ENCODE peak calls at places on chromosomes 2 and 18, in eight cellular contexts. F, L, X, Y, I, N, S and P are unnamed samples.

GRCh38 chr2:101766871-101767739 is 69.6 kb downstream of the MAP4K4 start:
- DNase-seq in F (peak), L (no peak), X (no peak), Y (no peak), I (no peak), N (no peak), S (peak), P (no peak)

GRCh38 chr2:145543155-145543554 is 1023.2 kb upstream of the ZEB2 start:
- DNase-seq in F (no peak), L (no peak), X (no peak), Y (no peak), I (no peak), N (no peak), S (no peak), P (no peak)

GRCh38 chr2:28896906-28897305 is 2.4 kb downstream of the WDR43 start:
- DNase-seq in F (no peak), L (no peak), X (no peak), Y (no peak), I (no peak), N (no peak), S (no peak), P (no peak)

GRCh38 chr2:61469424-61470121 is 1.3 kb downstream of the USP34 start:
- DNase-seq in F (no peak), L (no peak), X (no peak), Y (no peak), I (peak), N (no peak), S (no peak), P (no peak)

GRCh38 chr2:72984172-72984671 is 66.9 kb downstream of the EMX1 start:
- DNase-seq in F (no peak), L (no peak), X (no peak), Y (no peak), I (no peak), N (no peak), S (no peak), P (no peak)

GRCh38 chr2:234952270-234953115 is 676 bp downstream of the SH3BP4 start:
- DNase-seq in F (no peak), L (no peak), X (no peak), Y (no peak), I (no peak), N (peak), S (no peak), P (no peak)

GRCh38 chr2:233243348-233243747 is 8.1 kb upstream of the ATG16L1 start:
- DNase-seq in F (no peak), L (no peak), X (no peak), Y (no peak), I (no peak), N (no peak), S (no peak), P (no peak)

GRCh38 chr2:172251231-172251630 is 148.5 kb upstream of the DLX2 start:
- DNase-seq in F (no peak), L (no peak), X (no peak), Y (no peak), I (no peak), N (no peak), S (no peak), P (no peak)

GRCh38 chr2:120596990-120597594 is 138.6 kb upstream of the GLI2 start:
- DNase-seq in F (no peak), L (no peak), X (peak), Y (no peak), I (peak), N (no peak), S (peak), P (no peak)

GRCh38 chr2:105321875-105322646 is 7.5 kb downstream of the TGFBRAP1 start:
- DNase-seq in F (no peak), L (no peak), X (no peak), Y (no peak), I (no peak), N (no peak), S (no peak), P (no peak)

GRCh38 chr2:108593547-108594098 is 59.4 kb downstream of the LIMS1 start:
- DNase-seq in F (no peak), L (no peak), X (no peak), Y (no peak), I (peak), N (no peak), S (peak), P (no peak)

GRCh38 chr18:46601338-46601908 is 55.6 kb downstream of the LOXHD1 start:
- DNase-seq in F (no peak), L (no peak), X (no peak), Y (no peak), I (no peak), N (no peak), S (no peak), P (no peak)

GRCh38 chr2:84807063-84807485 is 73.8 kb downstream of the TRABD2A start:
- DNase-seq in F (no peak), L (no peak), X (no peak), Y (no peak), I (peak), N (no peak), S (peak), P (no peak)

GRCh38 chr2:119943058-119943457 is 69.8 kb upstream of the EPB41L5 start:
- DNase-seq in F (no peak), L (no peak), X (no peak), Y (no peak), I (peak), N (no peak), S (no peak), P (no peak)

GRCh38 chr2:239192975-239193374 is 207.8 kb downstream of the HDAC4 start:
- DNase-seq in F (no peak), L (no peak), X (no peak), Y (no peak), I (no peak), N (no peak), S (no peak), P (no peak)

GRCh38 chr2:132550945-132551344 is 119.1 kb downstream of the LYPD1 start:
- DNase-seq in F (no peak), L (no peak), X (no peak), Y (no peak), I (no peak), N (no peak), S (no peak), P (no peak)

GRCh38 chr2:230418341-230419016 is 2.5 kb downstream of the SP100 start:
- DNase-seq in F (no peak), L (no peak), X (no peak), Y (no peak), I (no peak), N (no peak), S (peak), P (no peak)

GRCh38 chr2:238528953-238529781 is 102.4 kb downstream of the ASB1 start:
- DNase-seq in F (no peak), L (no peak), X (no peak), Y (no peak), I (peak), N (no peak), S (peak), P (no peak)

GRCh38 chr2:119109823-119110222 is 48.7 kb downstream of the C1QL2 start:
- DNase-seq in F (no peak), L (no peak), X (no peak), Y (no peak), I (no peak), N (no peak), S (no peak), P (no peak)

GRCh38 chr2:53353372-53354111 is 414.1 kb upstream of the CHAC2 start:
- DNase-seq in F (peak), L (no peak), X (no peak), Y (peak), I (peak), N (no peak), S (peak), P (peak)

GRCh38 chr18:57803119-57803969 is at the start of gene ATP8B1:
- DNase-seq in F (peak), L (peak), X (no peak), Y (no peak), I (no peak), N (peak), S (peak), P (no peak)

GRCh38 chr2:190119257-190119656 is 56.7 kb upstream of the MSTN start:
- DNase-seq in F (no peak), L (no peak), X (peak), Y (peak), I (no peak), N (peak), S (no peak), P (no peak)

GRCh38 chr2:232137748-232138147 is 176.2 kb downstream of the DIS3L2 start:
- DNase-seq in F (no peak), L (no peak), X (no peak), Y (no peak), I (no peak), N (no peak), S (no peak), P (no peak)

GRCh38 chr2:96923810-96924774 is 54.2 kb upstream of the SEMA4C start:
- DNase-seq in F (no peak), L (no peak), X (no peak), Y (peak), I (no peak), N (peak), S (no peak), P (no peak)

GRCh38 chr2:20168048-20168726 is 56.7 kb downstream of the SDC1 start:
- DNase-seq in F (no peak), L (no peak), X (no peak), Y (no peak), I (no peak), N (no peak), S (no peak), P (no peak)

GRCh38 chr18:79609021-79609461 is 70.6 kb upstream of the CTDP1 start:
- DNase-seq in F (no peak), L (no peak), X (no peak), Y (no peak), I (no peak), N (no peak), S (no peak), P (no peak)